ENCODE peak calls at places on chromosomes 2 and 18, in nine cellular contexts. One of them, this sample, is unnamed.
A peak's percentile ranks its signal among the peaks of the same experiment; 100 is the strongest.

GRCh38 chr2:231673348-231673770 is 35.0 kb upstream of the PTMA start:
- DNase-seq in cardiac muscle cell: peak; percentile 81
- DNase-seq in GM23338: peak; percentile 98
- DNase-seq in kidney: no peak
- DNase-seq in fibroblast of the aortic adventitia: no peak
- DNase-seq in DND-41: no peak
- DNase-seq in AG09309: no peak
- DNase-seq in RWPE2: no peak
- DNase-seq in upper lobe of right lung: peak; percentile 93
- DNase-seq in this sample: no peak

GRCh38 chr18:55778731-55779460 is 190.9 kb upstream of the TCF4 start:
- DNase-seq in cardiac muscle cell: no peak
- DNase-seq in GM23338: peak; percentile 44
- DNase-seq in kidney: no peak
- DNase-seq in fibroblast of the aortic adventitia: no peak
- DNase-seq in DND-41: peak; percentile 7
- DNase-seq in AG09309: no peak
- DNase-seq in RWPE2: no peak
- DNase-seq in upper lobe of right lung: no peak
- DNase-seq in this sample: no peak

GRCh38 chr18:22417496-22418188 is at the start of gene CTAGE1:
- DNase-seq in cardiac muscle cell: no peak
- DNase-seq in GM23338: peak; percentile 90
- DNase-seq in kidney: peak; percentile 61
- DNase-seq in fibroblast of the aortic adventitia: no peak
- DNase-seq in DND-41: no peak
- DNase-seq in AG09309: no peak
- DNase-seq in RWPE2: no peak
- DNase-seq in upper lobe of right lung: no peak
- DNase-seq in this sample: no peak

GRCh38 chr2:240236217-240237111 is 96.0 kb upstream of the OTOS start:
- DNase-seq in cardiac muscle cell: peak; percentile 62
- DNase-seq in GM23338: no peak
- DNase-seq in kidney: peak; percentile 78
- DNase-seq in fibroblast of the aortic adventitia: no peak
- DNase-seq in DND-41: no peak
- DNase-seq in AG09309: no peak
- DNase-seq in RWPE2: peak; percentile 48
- DNase-seq in upper lobe of right lung: peak; percentile 64
- DNase-seq in this sample: no peak

GRCh38 chr2:157989227-157989626 is 112.4 kb upstream of the UPP2 start:
- DNase-seq in cardiac muscle cell: no peak
- DNase-seq in GM23338: no peak
- DNase-seq in kidney: no peak
- DNase-seq in fibroblast of the aortic adventitia: no peak
- DNase-seq in DND-41: no peak
- DNase-seq in AG09309: no peak
- DNase-seq in RWPE2: no peak
- DNase-seq in upper lobe of right lung: no peak
- DNase-seq in this sample: no peak

GRCh38 chr18:47975701-47976100 is 45.2 kb upstream of the SMAD2 start:
- DNase-seq in cardiac muscle cell: no peak
- DNase-seq in GM23338: peak; percentile 20
- DNase-seq in kidney: no peak
- DNase-seq in fibroblast of the aortic adventitia: no peak
- DNase-seq in DND-41: no peak
- DNase-seq in AG09309: no peak
- DNase-seq in RWPE2: no peak
- DNase-seq in upper lobe of right lung: no peak
- DNase-seq in this sample: no peak

GRCh38 chr2:58930541-58930940 is 689.4 kb upstream of the FANCL start:
- DNase-seq in cardiac muscle cell: no peak
- DNase-seq in GM23338: no peak
- DNase-seq in kidney: no peak
- DNase-seq in fibroblast of the aortic adventitia: no peak
- DNase-seq in DND-41: no peak
- DNase-seq in AG09309: no peak
- DNase-seq in RWPE2: no peak
- DNase-seq in upper lobe of right lung: no peak
- DNase-seq in this sample: no peak

GRCh38 chr2:10333247-10333613 is 30.5 kb downstream of the HPCAL1 start:
- DNase-seq in cardiac muscle cell: peak; percentile 18
- DNase-seq in GM23338: peak; percentile 28
- DNase-seq in kidney: no peak
- DNase-seq in fibroblast of the aortic adventitia: no peak
- DNase-seq in DND-41: no peak
- DNase-seq in AG09309: no peak
- DNase-seq in RWPE2: no peak
- DNase-seq in upper lobe of right lung: no peak
- DNase-seq in this sample: no peak

GRCh38 chr2:66790651-66791181 is 355.8 kb downstream of the MEIS1 start:
- DNase-seq in cardiac muscle cell: peak; percentile 25
- DNase-seq in GM23338: no peak
- DNase-seq in kidney: no peak
- DNase-seq in fibroblast of the aortic adventitia: peak; percentile 59
- DNase-seq in DND-41: no peak
- DNase-seq in AG09309: no peak
- DNase-seq in RWPE2: no peak
- DNase-seq in upper lobe of right lung: no peak
- DNase-seq in this sample: no peak

GRCh38 chr2:69947078-69947801 is 14.2 kb downstream of the ASPRV1 start:
- DNase-seq in cardiac muscle cell: no peak
- DNase-seq in GM23338: no peak
- DNase-seq in kidney: no peak
- DNase-seq in fibroblast of the aortic adventitia: no peak
- DNase-seq in DND-41: no peak
- DNase-seq in AG09309: no peak
- DNase-seq in RWPE2: no peak
- DNase-seq in upper lobe of right lung: no peak
- DNase-seq in this sample: no peak
- H3K4me3 ChIP-seq in cardiac muscle cell: no peak overlapping the region
- H3K4me3 ChIP-seq in GM23338: no peak overlapping the region
- H3K4me3 ChIP-seq in kidney: no peak overlapping the region
- H3K4me3 ChIP-seq in fibroblast of the aortic adventitia: no peak overlapping the region
- H3K4me3 ChIP-seq in DND-41: no peak overlapping the region
- H3K4me3 ChIP-seq in AG09309: no peak overlapping the region
- H3K4me3 ChIP-seq in RWPE2: no peak overlapping the region
- H3K4me3 ChIP-seq in upper lobe of right lung: no peak overlapping the region
- H3K4me3 ChIP-seq in this sample: no peak overlapping the region

GRCh38 chr2:39666489-39667141 is 898 bp downstream of the TMEM178A start:
- DNase-seq in cardiac muscle cell: no peak
- DNase-seq in GM23338: peak; percentile 44
- DNase-seq in kidney: no peak
- DNase-seq in fibroblast of the aortic adventitia: no peak
- DNase-seq in DND-41: no peak
- DNase-seq in AG09309: no peak
- DNase-seq in RWPE2: no peak
- DNase-seq in upper lobe of right lung: no peak
- DNase-seq in this sample: no peak

GRCh38 chr2:39667142-39667880 is 1.6 kb downstream of the TMEM178A start:
- DNase-seq in cardiac muscle cell: no peak
- DNase-seq in GM23338: no peak
- DNase-seq in kidney: no peak
- DNase-seq in fibroblast of the aortic adventitia: no peak
- DNase-seq in DND-41: no peak
- DNase-seq in AG09309: no peak
- DNase-seq in RWPE2: no peak
- DNase-seq in upper lobe of right lung: no peak
- DNase-seq in this sample: no peak

GRCh38 chr2:39664898-39665591 is 672 bp upstream of the TMEM178A start:
- DNase-seq in cardiac muscle cell: peak; percentile 41
- DNase-seq in GM23338: peak; percentile 67
- DNase-seq in kidney: no peak
- DNase-seq in fibroblast of the aortic adventitia: no peak
- DNase-seq in DND-41: no peak
- DNase-seq in AG09309: no peak
- DNase-seq in RWPE2: no peak
- DNase-seq in upper lobe of right lung: no peak
- DNase-seq in this sample: no peak

GRCh38 chr2:39664478-39664877 is 1.2 kb upstream of the TMEM178A start:
- DNase-seq in cardiac muscle cell: no peak
- DNase-seq in GM23338: no peak
- DNase-seq in kidney: no peak
- DNase-seq in fibroblast of the aortic adventitia: no peak
- DNase-seq in DND-41: no peak
- DNase-seq in AG09309: no peak
- DNase-seq in RWPE2: no peak
- DNase-seq in upper lobe of right lung: no peak
- DNase-seq in this sample: no peak

GRCh38 chr2:39665811-39666488 is at the start of gene TMEM178A:
- DNase-seq in cardiac muscle cell: peak; percentile 57
- DNase-seq in GM23338: peak; percentile 79
- DNase-seq in kidney: peak; percentile 79
- DNase-seq in fibroblast of the aortic adventitia: no peak
- DNase-seq in DND-41: no peak
- DNase-seq in AG09309: no peak
- DNase-seq in RWPE2: no peak
- DNase-seq in upper lobe of right lung: no peak
- DNase-seq in this sample: no peak
- H3K4me3 ChIP-seq in cardiac muscle cell: peak within 1 kb of the TSS; percentile 82
- H3K4me3 ChIP-seq in GM23338: peak within 1 kb of the TSS; percentile 89
- H3K4me3 ChIP-seq in kidney: peak within 1 kb of the TSS; percentile 53
- H3K4me3 ChIP-seq in fibroblast of the aortic adventitia: peak within 1 kb of the TSS; percentile 54
- H3K4me3 ChIP-seq in DND-41: no peak within 1 kb of the TSS
- H3K4me3 ChIP-seq in AG09309: peak within 1 kb of the TSS; percentile 33
- H3K4me3 ChIP-seq in RWPE2: peak within 1 kb of the TSS; percentile 36
- H3K4me3 ChIP-seq in upper lobe of right lung: peak within 1 kb of the TSS; percentile 51
- H3K4me3 ChIP-seq in this sample: peak within 1 kb of the TSS; percentile 45

GRCh38 chr2:29388071-29388470 is 272.9 kb downstream of the CLIP4 start:
- DNase-seq in cardiac muscle cell: no peak
- DNase-seq in GM23338: no peak
- DNase-seq in kidney: no peak
- DNase-seq in fibroblast of the aortic adventitia: no peak
- DNase-seq in DND-41: no peak
- DNase-seq in AG09309: no peak
- DNase-seq in RWPE2: no peak
- DNase-seq in upper lobe of right lung: no peak
- DNase-seq in this sample: no peak

GRCh38 chr2:29392774-29393173 is 277.6 kb downstream of the CLIP4 start:
- DNase-seq in cardiac muscle cell: no peak
- DNase-seq in GM23338: no peak
- DNase-seq in kidney: no peak
- DNase-seq in fibroblast of the aortic adventitia: no peak
- DNase-seq in DND-41: no peak
- DNase-seq in AG09309: no peak
- DNase-seq in RWPE2: no peak
- DNase-seq in upper lobe of right lung: no peak
- DNase-seq in this sample: no peak

GRCh38 chr2:29389686-29390085 is 274.5 kb downstream of the CLIP4 start:
- DNase-seq in cardiac muscle cell: no peak
- DNase-seq in GM23338: no peak
- DNase-seq in kidney: no peak
- DNase-seq in fibroblast of the aortic adventitia: no peak
- DNase-seq in DND-41: no peak
- DNase-seq in AG09309: no peak
- DNase-seq in RWPE2: no peak
- DNase-seq in upper lobe of right lung: no peak
- DNase-seq in this sample: no peak

GRCh38 chr2:29393676-29394075 is 278.5 kb downstream of the CLIP4 start:
- DNase-seq in cardiac muscle cell: no peak
- DNase-seq in GM23338: no peak
- DNase-seq in kidney: no peak
- DNase-seq in fibroblast of the aortic adventitia: no peak
- DNase-seq in DND-41: no peak
- DNase-seq in AG09309: no peak
- DNase-seq in RWPE2: no peak
- DNase-seq in upper lobe of right lung: no peak
- DNase-seq in this sample: no peak

GRCh38 chr2:29390131-29390530 is 274.9 kb downstream of the CLIP4 start:
- DNase-seq in cardiac muscle cell: peak; percentile 19
- DNase-seq in GM23338: no peak
- DNase-seq in kidney: no peak
- DNase-seq in fibroblast of the aortic adventitia: no peak
- DNase-seq in DND-41: no peak
- DNase-seq in AG09309: no peak
- DNase-seq in RWPE2: no peak
- DNase-seq in upper lobe of right lung: no peak
- DNase-seq in this sample: no peak
- H3K4me3 ChIP-seq in cardiac muscle cell: no peak overlapping the region
- H3K4me3 ChIP-seq in GM23338: no peak overlapping the region
- H3K4me3 ChIP-seq in kidney: no peak overlapping the region
- H3K4me3 ChIP-seq in fibroblast of the aortic adventitia: no peak overlapping the region
- H3K4me3 ChIP-seq in DND-41: no peak overlapping the region
- H3K4me3 ChIP-seq in AG09309: no peak overlapping the region
- H3K4me3 ChIP-seq in RWPE2: no peak overlapping the region
- H3K4me3 ChIP-seq in upper lobe of right lung: no peak overlapping the region
- H3K4me3 ChIP-seq in this sample: no peak overlapping the region

GRCh38 chr18:9922592-9923308 is 8.9 kb downstream of the VAPA start:
- DNase-seq in cardiac muscle cell: no peak
- DNase-seq in GM23338: no peak
- DNase-seq in kidney: no peak
- DNase-seq in fibroblast of the aortic adventitia: no peak
- DNase-seq in DND-41: no peak
- DNase-seq in AG09309: no peak
- DNase-seq in RWPE2: no peak
- DNase-seq in upper lobe of right lung: no peak
- DNase-seq in this sample: no peak
- H3K4me3 ChIP-seq in cardiac muscle cell: no peak overlapping the region
- H3K4me3 ChIP-seq in GM23338: no peak overlapping the region
- H3K4me3 ChIP-seq in kidney: no peak overlapping the region
- H3K4me3 ChIP-seq in fibroblast of the aortic adventitia: no peak overlapping the region
- H3K4me3 ChIP-seq in DND-41: no peak overlapping the region
- H3K4me3 ChIP-seq in AG09309: no peak overlapping the region
- H3K4me3 ChIP-seq in RWPE2: no peak overlapping the region
- H3K4me3 ChIP-seq in upper lobe of right lung: no peak overlapping the region
- H3K4me3 ChIP-seq in this sample: no peak overlapping the region